ENCODE peak calls at places on chromosomes 12 and 14, in five cellular contexts. W is stomach; R is GM23248; Z is GM12878; N is naive thymus-derived CD4-positive, alpha-beta T cell. M is an unnamed sample.

GRCh38 chr12:49956663-49957569 is 4.8 kb upstream of the AQP5 start:
- DNase-seq in R (no peak), W (no peak), N (no peak), Z (no peak), M (no peak)

GRCh38 chr14:59632381-59632780 is 55.8 kb upstream of the CCDC175 start:
- DNase-seq in R (peak; percentile 40), W (peak; percentile 34), Z (no peak), N (no peak), M (peak; percentile 70)

GRCh38 chr12:105920161-105920684 is 218.5 kb downstream of the NUAK1 start:
- DNase-seq in N (no peak), Z (no peak), R (no peak), W (no peak), M (peak; percentile 67)

GRCh38 chr14:74578479-74578878 is 33.6 kb downstream of the LTBP2 start:
- DNase-seq in W (no peak), Z (no peak), R (no peak), N (no peak), M (no peak)

GRCh38 chr12:88952543-88952942 is 372.3 kb upstream of the KITLG start:
- DNase-seq in W (peak; percentile 54), N (no peak), R (peak; percentile 47), Z (no peak), M (no peak)

GRCh38 chr12:10701226-10701681 is 21.9 kb downstream of the YBX3 start:
- DNase-seq in Z (no peak), N (no peak), W (no peak), R (peak; percentile 65), M (no peak)

GRCh38 chr14:101361451-101362433 is 199.6 kb upstream of the DIO3 start:
- DNase-seq in R (no peak), N (no peak), Z (no peak), W (no peak), M (no peak)

GRCh38 chr12:49295087-49296001 is at the start of gene PRPH:
- DNase-seq in R (peak; percentile 32), W (no peak), Z (no peak), N (no peak), M (peak; percentile 17)

GRCh38 chr12:89461649-89462612 is 62.7 kb downstream of the GALNT4 start:
- DNase-seq in Z (no peak), N (peak; percentile 47), W (no peak), R (peak; percentile 79), M (no peak)

GRCh38 chr12:111276189-111276588 is 92.7 kb downstream of the PHETA1 start:
- DNase-seq in W (no peak), N (no peak), Z (no peak), R (peak; percentile 11), M (no peak)

GRCh38 chr12:30110970-30111586 is 327.3 kb upstream of the TMTC1 start:
- DNase-seq in W (no peak), Z (no peak), N (no peak), R (peak; percentile 15), M (no peak)

GRCh38 chr12:2323538-2324261 is 270.9 kb downstream of the CACNA1C start:
- DNase-seq in N (no peak), W (no peak), R (no peak), Z (no peak), M (no peak)

GRCh38 chr12:109777544-109777943 is 55.7 kb downstream of the TRPV4 start:
- DNase-seq in W (no peak), N (peak; percentile 35), R (peak; percentile 40), Z (peak; percentile 42), M (no peak)

GRCh38 chr14:89574420-89574819 is 157.4 kb upstream of the FOXN3 start:
- DNase-seq in Z (no peak), R (no peak), N (no peak), W (no peak), M (no peak)
- H3K4me1 ChIP-seq in Z (no peaks in the 10 kb centered on the region), R (no peaks in the 10 kb centered on the region), N (peaks cover 11% of the 10 kb centered on the region), W (peaks cover 30% of the 10 kb centered on the region), M (no peaks in the 10 kb centered on the region)

DNA sequence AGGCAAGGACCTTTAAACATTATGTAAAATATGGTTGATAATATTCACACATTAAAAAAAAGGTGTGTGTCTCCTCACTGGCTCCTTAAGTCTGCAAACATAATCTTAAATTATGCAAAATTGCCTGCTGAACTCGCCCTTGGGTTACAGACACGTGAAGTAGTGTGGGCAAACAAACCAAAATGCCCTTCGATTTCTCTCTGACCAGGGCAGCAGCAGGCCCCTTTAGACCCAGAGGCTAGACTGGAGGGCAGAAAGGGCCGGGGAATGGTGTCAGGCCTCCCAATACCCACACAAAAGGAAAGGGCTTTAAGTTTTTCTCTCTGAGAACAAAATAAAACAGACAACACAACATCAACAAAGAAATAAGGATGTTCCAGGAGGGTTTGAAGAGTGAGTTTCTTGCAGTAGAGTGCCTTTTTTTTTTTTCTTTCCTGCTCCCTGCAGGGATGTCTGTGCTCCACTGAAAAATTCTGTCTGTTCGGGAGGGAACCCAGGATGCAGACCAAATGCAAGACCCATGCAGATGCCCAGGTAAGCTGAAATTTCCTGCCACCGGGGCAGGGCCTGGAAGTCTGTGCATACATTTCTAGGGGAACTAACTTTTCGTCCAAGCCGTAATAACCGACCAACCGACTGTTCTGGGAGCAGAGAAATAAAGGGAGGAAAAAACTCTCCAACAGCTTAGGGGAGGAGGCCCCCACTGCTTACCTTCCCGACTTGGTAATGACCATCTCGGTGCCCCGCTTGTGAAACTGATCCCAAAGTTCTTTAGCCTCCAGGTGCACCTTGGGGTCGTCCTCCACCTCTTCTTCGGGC is 1.7 kb downstream of the TBX3 start:
- DNase-seq in R (peak; percentile 44), Z (no peak), W (no peak), N (no peak), M (no peak)
- H3K27ac ChIP-seq in R (peak overlapping the region; percentile 97), Z (no peak overlapping the region), W (peak overlapping the region; percentile 52), N (no peak overlapping the region), M (peak overlapping the region; percentile 93)

DNA sequence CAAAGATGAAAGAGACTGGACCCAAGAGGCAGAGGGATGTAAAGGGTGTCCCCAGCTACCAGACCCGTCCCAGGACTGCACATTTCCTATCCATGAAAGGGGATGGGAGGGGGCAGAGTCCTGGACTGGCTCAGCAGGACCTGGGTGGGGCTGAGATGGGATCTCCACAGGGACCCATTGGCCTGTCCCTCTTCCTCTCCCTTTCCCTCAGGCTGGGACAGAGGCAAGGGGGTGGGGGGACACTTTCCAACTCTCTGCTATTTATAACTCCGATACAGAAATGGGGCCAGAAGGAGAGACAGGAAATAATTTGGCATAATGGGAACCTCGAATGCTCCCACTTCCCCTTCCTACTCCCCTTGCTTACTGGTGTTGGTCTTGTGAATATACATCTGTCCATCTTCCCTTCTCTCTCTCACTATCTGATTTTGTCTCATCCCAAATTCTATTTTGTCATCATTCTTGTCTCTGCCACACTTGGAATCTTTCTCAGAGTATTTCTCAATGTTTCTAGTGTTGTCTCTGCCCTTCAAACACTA is 1.1 kb upstream of the ITGA7 start:
- DNase-seq in W (no peak), R (no peak), Z (no peak), N (no peak), M (no peak)
- H3K4me3 ChIP-seq in W (peak overlapping the region; percentile 68), R (no peak overlapping the region), Z (peak overlapping the region; percentile 74), N (no peak overlapping the region), M (no peak overlapping the region)

DNA sequence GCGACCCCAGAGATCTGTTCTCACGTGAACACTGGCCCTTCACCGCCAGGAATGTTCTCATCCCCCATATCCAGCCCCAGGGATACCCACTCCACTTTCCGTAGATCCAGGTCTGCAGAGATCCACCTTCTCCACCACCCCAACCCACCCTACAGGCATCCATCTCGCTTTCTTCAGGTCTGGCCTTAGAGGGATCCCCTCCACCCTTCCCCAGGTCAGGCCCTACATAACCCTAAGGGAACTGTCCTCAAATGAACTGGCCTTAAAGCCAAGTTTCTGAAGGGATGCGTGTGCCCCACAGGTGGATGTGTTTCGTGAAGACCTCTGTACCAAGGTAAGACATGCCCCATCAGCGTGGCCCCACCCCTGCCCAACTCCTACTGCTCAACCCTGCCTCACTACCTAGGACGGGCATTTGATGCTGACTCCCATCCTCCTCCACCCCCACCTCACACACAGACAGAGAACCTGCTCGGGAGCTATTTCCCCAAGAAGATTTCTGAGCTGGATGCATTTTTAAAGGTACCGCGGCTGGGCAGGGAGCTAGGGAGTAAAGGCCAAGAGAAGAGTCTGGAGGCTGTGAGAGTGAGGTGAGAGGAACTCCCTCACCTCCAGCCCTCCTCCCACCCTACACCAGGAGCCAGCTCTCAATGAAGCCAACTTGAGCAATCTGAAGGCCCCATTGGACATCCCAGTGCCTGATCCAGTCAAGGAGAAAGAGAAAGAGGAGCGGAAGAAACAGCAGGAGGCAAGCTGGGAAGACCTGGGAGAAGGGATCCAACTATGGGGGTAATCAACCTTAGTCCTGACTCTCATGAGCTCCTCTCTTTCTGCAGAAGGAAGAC is 912 bp downstream of the PSME1 start:
- DNase-seq in N (no peak), R (no peak), W (no peak), Z (no peak), M (no peak)
- H3K4me1 ChIP-seq in N (peaks cover 33% of the 10 kb centered on the region), R (peaks cover 14% of the 10 kb centered on the region), W (peaks cover 13% of the 10 kb centered on the region), Z (peaks cover 40% of the 10 kb centered on the region), M (peaks cover 20% of the 10 kb centered on the region)

GRCh38 chr14:51401272-51401671 is 161.2 kb downstream of the TMX1 start:
- DNase-seq in R (peak; percentile 32), Z (no peak), W (no peak), N (no peak), M (no peak)

GRCh38 chr14:51396222-51396815 is 156.3 kb downstream of the TMX1 start:
- DNase-seq in R (peak; percentile 96), N (no peak), Z (no peak), W (no peak), M (peak; percentile 42)

GRCh38 chr14:51401756-51402155 is 161.7 kb downstream of the TMX1 start:
- DNase-seq in W (no peak), Z (no peak), N (no peak), R (no peak), M (peak; percentile 72)

GRCh38 chr14:51400142-51400541 is 160.1 kb downstream of the TMX1 start:
- DNase-seq in W (no peak), R (peak; percentile 20), N (no peak), Z (no peak), M (no peak)

DNA sequence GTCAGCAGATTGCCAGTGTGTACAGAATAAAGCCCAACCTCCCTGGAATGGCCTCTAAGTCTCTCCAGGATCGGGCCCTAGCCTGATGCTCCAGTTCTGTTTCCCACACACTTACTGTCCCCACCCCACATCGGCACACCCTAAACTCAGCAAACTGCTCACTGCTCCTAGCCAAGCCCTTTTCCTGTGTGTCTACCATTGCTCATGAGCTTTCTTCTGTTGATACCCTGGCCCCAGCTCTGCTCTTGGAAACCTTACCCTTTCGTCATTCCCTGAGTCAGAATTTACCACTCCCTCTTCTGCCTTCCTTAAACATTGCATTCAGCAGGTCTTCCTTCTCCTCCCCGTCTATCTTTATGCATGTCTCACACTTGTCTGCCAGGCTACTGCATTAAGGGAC is 158.9 kb downstream of the TMX1 start:
- DNase-seq in Z (no peak), R (peak; percentile 96), N (no peak), W (no peak), M (no peak)
- H3K27ac ChIP-seq in Z (no peak overlapping the region), R (peak overlapping the region; percentile 98), N (no peak overlapping the region), W (no peak overlapping the region), M (no peak overlapping the region)